ENCODE peak calls at places on chromosomes 16 and 17, in six cellular contexts. P, N, E, L, M and A are unnamed samples.

GRCh38 chr16:48353565-48354163 is 31.5 kb downstream of the SIAH1 start:
- DNase-seq in N (no peak), L (peak), E (peak), M (peak), P (peak), A (peak)

GRCh38 chr16:57786632-57787518 is 15.4 kb downstream of the KIFC3 start:
- DNase-seq in E (no peak), P (no peak), M (no peak), N (no peak), L (no peak), A (no peak)

GRCh38 chr16:12336158-12336557 is 359.6 kb downstream of the SNX29 start:
- DNase-seq in N (no peak), L (no peak), E (no peak), M (no peak), P (no peak), A (no peak)

GRCh38 chr17:30961213-30962188 is 9.3 kb upstream of the RNF135 start:
- DNase-seq in M (no peak), N (no peak), L (peak), E (no peak), P (no peak), A (no peak)

GRCh38 chr16:2054543-2055245 is 6.9 kb downstream of the TSC2 start:
- DNase-seq in M (no peak), L (no peak), E (no peak), N (peak), P (peak), A (no peak)

GRCh38 chr17:48539177-48539576 is 5.7 kb downstream of the HOXB2 start:
- DNase-seq in M (peak), P (no peak), N (no peak), E (no peak), L (peak), A (no peak)

GRCh38 chr16:14509675-14510132 is 120.4 kb downstream of the PARN start:
- DNase-seq in P (no peak), N (no peak), E (no peak), M (no peak), L (no peak), A (no peak)

GRCh38 chr17:39688475-39688835 is 598 bp upstream of the PGAP3 start:
- DNase-seq in L (no peak), N (no peak), P (peak), E (no peak), M (no peak), A (no peak)

GRCh38 chr16:52584354-52584840 is 37.5 kb upstream of the TOX3 start:
- DNase-seq in P (no peak), E (no peak), M (no peak), N (no peak), L (no peak), A (no peak)